ENCODE peak calls at places on chromosomes 7 and 10, in four cellular contexts. V is SK-N-SH, C is A549, D is HepG2. F is an unnamed sample.

GRCh38 chr10:19021162-19021561 is 27.4 kb upstream of the MALRD1 start:
- DNase-seq in V (no peak), C (no peak), D (peak), F (no peak)

GRCh38 chr10:33921970-33922605 is 587.6 kb upstream of the NRP1 start:
- DNase-seq in V (no peak), C (no peak), D (no peak), F (no peak)

GRCh38 chr7:24718977-24719491 is 38.2 kb downstream of the GSDME start:
- DNase-seq in V (no peak), C (no peak), D (no peak), F (peak)

GRCh38 chr10:103884681-103885139 is 29.3 kb upstream of the SH3PXD2A start:
- DNase-seq in V (peak), C (peak), D (peak), F (no peak)

GRCh38 chr10:97922378-97922758 is 72.7 kb downstream of the GOLGA7B start:
- DNase-seq in V (no peak), C (no peak), D (no peak), F (no peak)

GRCh38 chr10:61828788-61829187 is 72.7 kb upstream of the ARID5B start:
- DNase-seq in V (no peak), C (no peak), D (no peak), F (no peak)

GRCh38 chr7:95430864-95431263 is 4.0 kb downstream of the PON2 start:
- DNase-seq in V (no peak), C (peak), D (peak), F (no peak)

GRCh38 chr7:130840599-130840998 is 106.6 kb upstream of the KLF14 start:
- DNase-seq in V (no peak), C (no peak), D (no peak), F (no peak)

GRCh38 chr10:129758180-129758579 is 205.9 kb downstream of the EBF3 start:
- DNase-seq in V (no peak), C (no peak), D (no peak), F (no peak)

GRCh38 chr7:22464299-22464698 is 35.7 kb downstream of the STEAP1B start:
- DNase-seq in V (no peak), C (no peak), D (no peak), F (no peak)

GRCh38 chr10:6579193-6579903 is 728 bp downstream of the PRKCQ start:
- DNase-seq in V (no peak), C (peak), D (no peak), F (no peak)

GRCh38 chr7:150369740-150370501 is 1.3 kb downstream of the REPIN1 start:
- DNase-seq in V (peak), C (no peak), D (no peak), F (no peak)

GRCh38 chr10:118173326-118173725 is 126.6 kb upstream of the RAB11FIP2 start:
- DNase-seq in V (no peak), C (no peak), D (no peak), F (no peak)

GRCh38 chr7:70316745-70317144 is 718.5 kb downstream of the AUTS2 start:
- DNase-seq in V (no peak), C (peak), D (no peak), F (no peak)

GRCh38 chr7:144629598-144629997 is 206.3 kb downstream of the TPK1 start:
- DNase-seq in V (no peak), C (no peak), D (no peak), F (no peak)
- TF ChIP-seq CHD2 in V (no peak), C (no peak), D (no peak), F (no peak)

GRCh38 chr7:153523320-153524015 is 528.7 kb upstream of the DPP6 start:
- DNase-seq in V (no peak), C (no peak), D (no peak), F (no peak)

GRCh38 chr7:153518201-153518984 is 533.8 kb upstream of the DPP6 start:
- DNase-seq in V (no peak), C (no peak), D (no peak), F (no peak)

GRCh38 chr7:153524070-153524601 is 528.1 kb upstream of the DPP6 start:
- DNase-seq in V (no peak), C (no peak), D (no peak), F (no peak)

GRCh38 chr7:153521370-153521769 is 530.8 kb upstream of the DPP6 start:
- DNase-seq in V (no peak), C (no peak), D (no peak), F (no peak)

GRCh38 chr7:153522261-153522660 is 529.9 kb upstream of the DPP6 start:
- DNase-seq in V (no peak), C (no peak), D (no peak), F (no peak)
- TF ChIP-seq CHD2 in V (no peak), C (no peak), D (no peak), F (no peak)

DNA sequence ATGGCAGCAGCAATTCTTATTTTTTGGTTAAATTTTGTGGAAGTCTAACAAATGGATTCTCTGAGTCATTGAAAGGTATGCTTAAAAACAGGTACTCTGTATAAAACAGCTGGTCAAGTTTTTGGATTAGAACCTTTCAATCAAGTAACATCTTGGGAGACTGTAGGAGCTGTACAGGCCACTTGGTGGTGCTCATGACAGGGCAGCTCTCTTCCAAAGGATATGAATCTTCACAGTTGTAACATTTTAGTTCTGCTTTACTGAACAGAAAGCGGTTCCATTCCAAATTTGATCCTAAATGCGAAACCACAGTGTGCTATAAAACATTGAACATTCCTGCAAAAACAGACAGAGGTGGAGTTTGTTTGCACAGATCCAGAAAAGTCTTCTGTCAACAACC is 44.5 kb upstream of the AGR3 start:
- DNase-seq in V (no peak), C (peak), D (peak), F (no peak)
- TF ChIP-seq CHD2 in V (no peak), C (no peak), D (no peak), F (no peak)

DNA sequence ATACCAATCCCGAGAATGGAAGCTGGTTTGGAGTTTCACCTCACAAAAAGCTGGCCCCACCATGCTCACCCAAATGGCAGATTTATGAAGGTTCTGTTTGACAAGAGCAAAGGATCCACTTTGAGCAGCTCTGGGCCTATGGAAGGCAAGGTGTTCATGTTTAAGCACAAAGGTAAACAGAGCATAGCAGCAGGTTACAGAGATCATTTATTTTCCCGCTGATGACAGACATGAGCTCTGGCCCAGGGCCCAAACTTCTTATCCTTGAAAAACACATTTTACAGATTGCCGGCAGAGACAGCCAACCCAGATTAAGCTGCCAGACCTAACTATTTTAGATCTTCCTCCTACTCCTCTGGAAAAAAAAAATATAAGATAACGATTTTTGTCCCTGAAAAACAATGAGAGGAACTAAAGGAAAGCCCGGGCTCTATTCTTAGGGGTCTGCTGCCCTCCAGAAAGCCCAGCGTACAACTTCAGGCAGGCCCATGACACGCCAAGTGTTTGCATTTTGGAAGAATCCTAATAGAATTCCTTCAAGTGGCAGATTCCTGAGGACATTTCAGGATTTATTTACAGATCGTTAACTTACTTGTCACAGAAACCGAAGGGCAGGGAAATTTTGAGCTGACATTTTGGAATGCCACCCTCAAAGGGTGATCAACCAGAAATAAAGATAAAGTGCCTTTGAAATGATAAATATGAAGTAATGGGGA is 40.0 kb downstream of the SYPL1 start:
- DNase-seq in V (peak), C (no peak), D (peak), F (no peak)
- TF ChIP-seq CHD2 in V (peak), C (no peak), D (no peak), F (no peak)

GRCh38 chr10:116164291-116164690 is 108.7 kb downstream of the GFRA1 start:
- DNase-seq in V (no peak), C (no peak), D (no peak), F (no peak)

GRCh38 chr10:116168329-116168728 is 104.7 kb downstream of the GFRA1 start:
- DNase-seq in V (no peak), C (no peak), D (no peak), F (no peak)

GRCh38 chr10:116168745-116169144 is 104.3 kb downstream of the GFRA1 start:
- DNase-seq in V (no peak), C (no peak), D (no peak), F (no peak)

GRCh38 chr10:116170815-116171250 is 102.2 kb downstream of the GFRA1 start:
- DNase-seq in V (no peak), C (no peak), D (no peak), F (no peak)

DNA sequence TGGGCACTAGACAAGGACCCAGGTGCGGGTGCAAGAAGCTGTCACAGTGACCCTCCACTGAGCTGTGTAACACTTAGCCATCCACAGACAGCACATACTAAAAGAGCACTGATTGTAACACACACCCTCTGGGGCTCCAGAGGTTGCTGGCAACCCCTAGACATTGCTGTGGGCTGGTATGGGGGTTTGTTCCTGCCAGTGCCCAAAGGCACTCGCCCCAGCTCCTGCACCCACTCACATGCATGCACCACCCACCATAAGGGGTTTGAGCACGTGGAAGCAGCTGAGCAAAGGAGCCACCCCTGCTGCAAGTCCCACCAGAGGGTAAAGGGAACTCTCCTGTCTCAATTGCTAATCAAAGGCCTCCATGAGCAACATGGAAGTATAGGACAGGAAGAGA is 103.2 kb downstream of the GFRA1 start:
- DNase-seq in V (no peak), C (no peak), D (no peak), F (no peak)
- TF ChIP-seq CHD2 in V (no peak), C (no peak), D (no peak), F (no peak)

DNA sequence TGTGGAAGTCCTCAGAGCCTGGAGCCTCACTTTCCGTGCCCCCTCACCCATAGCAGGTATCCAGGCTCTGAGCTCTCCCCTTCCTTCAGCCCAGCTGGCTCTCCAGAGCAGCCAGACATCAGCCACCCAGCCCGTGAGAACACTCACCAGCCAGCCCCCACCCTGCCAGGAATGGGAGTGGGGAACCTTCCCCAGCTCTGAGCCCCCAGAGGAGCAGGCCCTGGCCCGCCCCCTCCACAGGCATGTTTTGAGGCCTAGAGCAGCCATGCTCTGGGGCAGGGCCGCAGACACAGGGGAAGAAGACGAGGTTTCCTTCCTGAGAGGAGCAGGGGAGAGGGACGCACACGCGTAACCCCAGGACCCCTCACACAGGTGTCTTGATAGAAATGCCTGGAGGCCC is 70.0 kb upstream of the COL13A1 start:
- DNase-seq in V (no peak), C (no peak), D (no peak), F (no peak)
- TF ChIP-seq CHD2 in V (no peak), C (no peak), D (no peak), F (no peak)

DNA sequence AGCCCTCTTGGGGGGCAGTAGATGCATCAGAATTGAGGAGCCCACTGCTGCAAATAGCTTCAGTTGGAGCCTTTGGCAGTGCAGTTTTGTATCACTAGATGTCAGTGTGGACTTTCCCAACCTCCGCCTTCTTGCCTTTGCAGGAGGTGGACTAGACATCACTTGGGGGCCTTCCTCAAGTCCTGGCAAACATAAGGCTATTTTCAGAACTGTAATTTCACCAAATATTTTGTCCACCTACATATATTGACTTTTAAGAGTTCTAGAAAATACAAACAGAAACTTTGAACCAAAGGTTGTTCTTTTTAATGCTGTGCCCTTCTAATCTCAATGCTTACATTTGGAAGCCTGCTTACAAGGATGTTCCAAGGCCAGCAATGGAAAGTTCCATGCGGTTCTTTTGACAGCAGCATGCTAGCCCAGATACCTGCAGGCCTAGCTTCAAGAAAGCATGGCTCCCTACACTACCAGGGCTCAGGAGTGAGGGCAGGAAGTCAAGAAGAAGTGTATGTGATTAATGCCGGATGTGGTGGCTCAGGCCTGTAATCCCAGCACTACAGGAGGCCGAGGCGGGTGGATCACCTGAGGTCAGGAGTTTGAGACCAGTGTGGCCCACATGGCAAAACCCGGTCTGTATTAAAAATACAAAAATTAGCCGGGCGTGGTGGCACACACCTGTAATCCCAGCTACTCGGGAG is 8.0 kb upstream of the ZNRF2 start:
- DNase-seq in V (peak), C (peak), D (peak), F (no peak)
- TF ChIP-seq CHD2 in V (peak), C (no peak), D (no peak), F (no peak)

GRCh38 chr10:120478401-120478800 is 21.4 kb downstream of the PLPP4 start:
- DNase-seq in V (no peak), C (no peak), D (no peak), F (no peak)

GRCh38 chr10:120475844-120476791 is 19.1 kb downstream of the PLPP4 start:
- DNase-seq in V (no peak), C (no peak), D (no peak), F (no peak)

GRCh38 chr10:120474956-120475355 is 17.9 kb downstream of the PLPP4 start:
- DNase-seq in V (peak), C (no peak), D (no peak), F (no peak)

GRCh38 chr10:120477723-120478270 is 20.8 kb downstream of the PLPP4 start:
- DNase-seq in V (no peak), C (no peak), D (no peak), F (no peak)

DNA sequence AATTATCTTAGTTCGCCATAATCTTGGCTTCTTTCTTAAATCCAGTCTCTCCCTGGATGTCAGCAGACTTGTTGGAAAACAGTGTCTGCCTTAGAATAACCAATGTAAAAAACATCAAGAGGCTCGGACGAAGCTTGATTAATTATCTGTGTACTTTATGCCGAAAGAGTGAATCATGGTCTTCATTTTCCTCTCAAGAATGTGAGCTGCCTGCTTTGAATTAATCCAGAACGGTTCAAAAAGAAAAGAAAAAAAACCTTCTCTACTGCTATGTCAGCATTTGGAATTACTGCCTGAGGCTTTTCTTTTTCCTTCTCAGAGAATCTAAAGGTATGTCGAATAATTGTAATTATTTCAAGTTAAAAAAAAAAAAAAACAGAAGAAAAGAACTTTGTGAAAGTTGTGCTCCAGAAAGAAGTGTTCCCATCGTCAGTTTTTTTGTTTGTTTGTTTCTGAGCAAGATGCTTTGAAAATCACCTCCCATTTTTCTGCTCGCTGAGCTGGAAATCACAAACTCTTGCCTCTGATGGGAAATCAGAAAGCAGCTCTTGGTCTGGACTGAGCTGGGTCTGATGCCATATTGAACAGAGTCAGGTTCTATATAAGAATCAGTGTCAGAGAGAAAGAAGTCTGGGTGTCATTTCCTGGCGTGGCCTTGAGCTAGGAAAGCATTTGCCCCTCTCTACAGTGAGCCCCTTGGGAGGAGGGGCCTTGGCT is 20.1 kb downstream of the PLPP4 start:
- DNase-seq in V (no peak), C (no peak), D (no peak), F (no peak)
- TF ChIP-seq CHD2 in V (no peak), C (no peak), D (no peak), F (no peak)

GRCh38 chr10:114273910-114274309 is 34.9 kb downstream of the VWA2 start:
- DNase-seq in V (no peak), C (no peak), D (no peak), F (no peak)

GRCh38 chr10:114276671-114277070 is 37.6 kb downstream of the VWA2 start:
- DNase-seq in V (no peak), C (no peak), D (no peak), F (no peak)

GRCh38 chr10:114272696-114273095 is 33.6 kb downstream of the VWA2 start:
- DNase-seq in V (no peak), C (no peak), D (no peak), F (no peak)

GRCh38 chr10:114276066-114276465 is 37.0 kb downstream of the VWA2 start:
- DNase-seq in V (no peak), C (no peak), D (no peak), F (no peak)

GRCh38 chr10:114274616-114275453 is 35.8 kb downstream of the VWA2 start:
- DNase-seq in V (no peak), C (no peak), D (no peak), F (no peak)
- TF ChIP-seq CHD2 in V (no peak), C (no peak), D (no peak), F (no peak)

F was measured in GM12878.